ENCODE peak calls at places on chromosomes 3 and 15, in ten cellular contexts. Q is lower lobe of right lung, C is suprapubic skin, Y is pancreas, H is caudate nucleus, E is ovary, S is mammary epithelial cell, Z is lung, V is HCT116, J is A673. X is an unnamed sample.

GRCh38 chr3:23797490-23797889 is 8.3 kb upstream of the UBE2E1 start:
- DNase-seq in H (no peak), S (no peak), C (no peak), Z (no peak), E (no peak), J (no peak), V (no peak), Y (no peak), Q (no peak), X (no peak)

GRCh38 chr3:127185268-127185667 is 7.7 kb upstream of the PRR23E start:
- DNase-seq in E (no peak), C (no peak), Z (no peak), Q (no peak), H (no peak), V (no peak), S (no peak), J (no peak), Y (no peak), X (no peak)

GRCh38 chr3:151960956-151961580 is 87.6 kb downstream of the SUCNR1 start:
- DNase-seq in J (no peak), Y (no peak), C (no peak), V (no peak), H (no peak), Z (no peak), E (no peak), Q (no peak), S (no peak), X (no peak)

GRCh38 chr3:71514621-71515020 is 68.9 kb downstream of the FOXP1 start:
- DNase-seq in E (no peak), Q (no peak), J (no peak), S (peak; percentile 66), Z (no peak), H (no peak), V (no peak), C (no peak), Y (no peak), X (no peak)

GRCh38 chr3:140091143-140091542 is 156.2 kb downstream of the CLSTN2 start:
- DNase-seq in J (no peak), Q (no peak), Z (no peak), S (peak; percentile 41), E (no peak), V (no peak), Y (no peak), C (no peak), H (no peak), X (no peak)

GRCh38 chr3:153289334-153289808 is 127.3 kb downstream of the RAP2B start:
- DNase-seq in C (no peak), S (peak; percentile 38), E (no peak), Z (no peak), V (no peak), Q (no peak), H (no peak), Y (no peak), J (peak; percentile 31), X (peak; percentile 24)

GRCh38 chr3:86245360-86245759 is 745.6 kb downstream of the VGLL3 start:
- DNase-seq in V (no peak), Z (no peak), H (no peak), C (no peak), J (peak; percentile 19), E (no peak), Y (no peak), Q (no peak), S (no peak), X (no peak)

GRCh38 chr3:195172285-195172684 is 98.7 kb downstream of the XXYLT1 start:
- DNase-seq in C (peak; percentile 73), J (peak; percentile 60), E (no peak), S (no peak), Z (no peak), V (no peak), Y (no peak), Q (no peak), H (no peak), X (no peak)

GRCh38 chr3:39011191-39011736 is 40.5 kb downstream of the SCN11A start:
- DNase-seq in S (no peak), Y (no peak), E (no peak), J (no peak), V (no peak), C (no peak), Z (no peak), Q (no peak), H (no peak), X (no peak)

GRCh38 chr3:117105650-117106049 is 396.1 kb downstream of the TUSC7 start:
- DNase-seq in C (no peak), V (no peak), Q (no peak), Z (no peak), H (no peak), Y (no peak), J (no peak), E (no peak), S (no peak), X (no peak)

GRCh38 chr3:62670351-62670750 is 204.9 kb downstream of the CADPS start:
- DNase-seq in H (no peak), S (no peak), V (no peak), Z (no peak), J (no peak), E (no peak), Q (no peak), C (no peak), Y (no peak), X (no peak)

GRCh38 chr3:134795776-134796312 is 784 bp downstream of the EPHB1 start:
- DNase-seq in Z (peak; percentile 28), E (no peak), J (peak; percentile 11), S (peak; percentile 26), C (no peak), V (no peak), H (peak; percentile 45), Q (no peak), Y (no peak), X (no peak)

DNA sequence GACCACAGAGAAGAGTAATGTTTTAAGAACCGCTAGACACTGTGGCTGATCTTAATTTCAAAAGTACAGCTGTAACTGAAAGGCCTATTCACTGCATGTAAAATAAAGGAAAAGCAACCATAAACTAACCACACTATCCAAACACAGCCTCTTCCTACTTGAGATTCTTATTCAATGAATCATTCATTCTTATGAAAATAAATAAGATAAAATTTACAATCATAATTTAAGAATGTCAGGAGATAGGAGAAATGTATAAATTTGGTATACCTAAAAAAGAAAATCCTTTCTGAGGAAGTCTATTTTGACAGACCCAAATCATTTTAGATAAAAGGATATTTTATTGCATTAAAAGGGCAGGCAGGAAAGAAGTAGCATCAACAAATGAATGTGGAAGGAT is 533.5 kb upstream of the ZNF385D start:
- DNase-seq in H (no peak), S (peak; percentile 33), V (no peak), Z (no peak), E (no peak), C (no peak), J (no peak), Y (no peak), Q (no peak), X (no peak)
- H3K27ac ChIP-seq in H (no peak overlapping the region), S (no peak overlapping the region), V (no peak overlapping the region), Z (no peak overlapping the region), E (no peak overlapping the region), C (no peak overlapping the region), J (no peak overlapping the region), Y (no peak overlapping the region), Q (no peak overlapping the region), X (no peak overlapping the region)

GRCh38 chr3:59527493-59527892 is 477.7 kb upstream of the CFAP20DC start:
- DNase-seq in Z (no peak), V (no peak), J (no peak), C (no peak), Y (no peak), E (no peak), H (no peak), S (no peak), Q (no peak), X (no peak)
- H3K27ac ChIP-seq in Z (no peak overlapping the region), V (no peak overlapping the region), J (no peak overlapping the region), C (no peak overlapping the region), Y (no peak overlapping the region), E (no peak overlapping the region), H (no peak overlapping the region), S (no peak overlapping the region), Q (no peak overlapping the region), X (no peak overlapping the region)

DNA sequence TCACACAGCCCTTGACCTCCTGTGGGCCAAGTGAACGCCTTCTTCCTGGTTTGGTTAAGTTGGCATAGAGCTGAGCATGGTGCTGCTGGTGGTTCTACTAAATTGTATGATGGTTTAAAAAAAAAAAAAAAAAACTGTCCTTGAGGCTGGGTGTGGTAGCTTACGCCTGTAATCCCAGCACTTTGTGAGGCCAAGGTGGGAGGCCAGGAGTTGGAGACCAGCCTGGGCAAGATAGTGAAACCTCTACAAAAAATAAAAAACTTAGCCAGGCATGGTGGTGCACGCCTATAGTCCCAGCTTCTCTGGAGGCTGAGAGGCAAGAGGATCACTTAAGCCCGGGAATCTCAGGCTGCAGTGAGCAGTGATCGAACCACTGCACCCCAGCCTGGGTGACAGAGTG is 58.9 kb upstream of the FLNB start:
- DNase-seq in C (no peak), V (no peak), S (no peak), Q (no peak), H (no peak), Z (no peak), E (no peak), J (no peak), Y (no peak), X (no peak)
- H3K27ac ChIP-seq in C (peak overlapping the region; percentile 2), V (no peak overlapping the region), S (no peak overlapping the region), Q (no peak overlapping the region), H (no peak overlapping the region), Z (no peak overlapping the region), E (no peak overlapping the region), J (no peak overlapping the region), Y (peak overlapping the region; percentile 24), X (peak overlapping the region; percentile 11)

GRCh38 chr15:81163961-81164800 is 30.1 kb downstream of the CFAP161 start:
- DNase-seq in Y (no peak), Q (no peak), J (no peak), V (no peak), Z (no peak), C (no peak), H (no peak), S (peak; percentile 16), E (no peak), X (peak; percentile 14)

GRCh38 chr15:81166949-81167816 is 29.5 kb upstream of the IL16 start:
- DNase-seq in Z (no peak), S (no peak), E (no peak), J (no peak), C (no peak), H (no peak), Y (no peak), V (no peak), Q (no peak), X (no peak)

GRCh38 chr15:81168680-81169079 is 28.0 kb upstream of the IL16 start:
- DNase-seq in Y (no peak), J (no peak), V (no peak), Z (no peak), E (no peak), Q (no peak), S (no peak), C (no peak), H (no peak), X (no peak)

GRCh38 chr15:81161851-81162250 is 27.8 kb downstream of the CFAP161 start:
- DNase-seq in E (no peak), Y (no peak), H (no peak), C (no peak), V (no peak), Z (no peak), J (no peak), S (no peak), Q (no peak), X (no peak)

DNA sequence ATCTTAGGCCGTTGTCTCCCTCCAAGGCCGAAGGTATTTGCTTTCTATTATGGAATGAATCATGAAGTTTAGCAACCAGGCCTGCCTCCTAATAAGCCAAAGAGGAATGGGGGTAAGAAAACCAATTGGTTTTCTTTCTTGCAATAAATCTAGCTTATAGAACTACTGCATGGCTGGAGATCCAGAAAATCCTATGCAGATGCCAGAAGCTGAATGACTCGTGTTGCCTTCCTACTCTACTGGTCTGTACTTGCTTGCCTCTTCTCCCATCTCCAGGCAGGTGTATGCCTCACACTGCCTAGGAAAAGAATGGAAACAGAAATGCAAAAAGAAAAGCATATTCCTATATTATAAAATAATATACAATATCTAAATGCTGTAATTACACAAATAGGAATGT is 31.1 kb upstream of the IL16 start:
- DNase-seq in C (no peak), H (no peak), Y (no peak), J (no peak), Z (no peak), S (peak; percentile 30), V (no peak), E (no peak), Q (no peak), X (no peak)
- H3K27ac ChIP-seq in C (no peak overlapping the region), H (no peak overlapping the region), Y (no peak overlapping the region), J (no peak overlapping the region), Z (no peak overlapping the region), S (no peak overlapping the region), V (no peak overlapping the region), E (no peak overlapping the region), Q (no peak overlapping the region), X (no peak overlapping the region)